ENCODE peak calls at places on chromosomes 11 and 22, in eight cellular contexts. Y, N, U, A, O, G, K and Z are unnamed samples.
A peak's percentile ranks its signal among the peaks of the same experiment; 100 is the strongest.

GRCh38 chr11:101436511-101437142 is 147.2 kb downstream of the TRPC6 start:
- DNase-seq in Y (peak; percentile 49), N (peak; percentile 41), U (peak; percentile 56), A (peak; percentile 47), O (peak; percentile 53), G (peak; percentile 47), K (peak; percentile 90), Z (no peak)

GRCh38 chr11:13210424-13210823 is 67.2 kb upstream of the BMAL1 start:
- DNase-seq in Y (peak; percentile 84), N (peak; percentile 64), U (peak; percentile 68), A (peak; percentile 44), O (peak; percentile 90), G (peak; percentile 81), K (peak; percentile 89), Z (no peak)

GRCh38 chr22:20206709-20207215 is 55.9 kb upstream of the CCDC188 start:
- DNase-seq in Y (peak; percentile 22), N (peak; percentile 51), U (no peak), A (no peak), O (peak; percentile 8), G (no peak), K (peak; percentile 58), Z (no peak)

GRCh38 chr11:5809122-5809519 is 397 bp downstream of the OR52N2 start:
- DNase-seq in Y (no peak), N (no peak), U (no peak), A (no peak), O (no peak), G (no peak), K (no peak), Z (no peak)

GRCh38 chr22:34851918-34852662 is 213.9 kb upstream of the ISX start:
- DNase-seq in Y (no peak), N (no peak), U (no peak), A (no peak), O (no peak), G (no peak), K (no peak), Z (no peak)

GRCh38 chr11:114082415-114082748 is 22.9 kb downstream of the ZBTB16 start:
- DNase-seq in Y (no peak), N (peak; percentile 53), U (peak; percentile 43), A (no peak), O (peak; percentile 78), G (peak; percentile 49), K (no peak), Z (no peak)

GRCh38 chr11:14373941-14374646 is 15.1 kb upstream of the RRAS2 start:
- DNase-seq in Y (peak; percentile 75), N (no peak), U (no peak), A (no peak), O (peak; percentile 76), G (peak; percentile 69), K (peak; percentile 34), Z (no peak)

GRCh38 chr11:66970808-66971442 is 4.2 kb upstream of the C11orf86 start:
- DNase-seq in Y (peak; percentile 100), N (no peak), U (no peak), A (peak; percentile 25), O (peak; percentile 100), G (peak; percentile 100), K (no peak), Z (peak; percentile 90)

DNA sequence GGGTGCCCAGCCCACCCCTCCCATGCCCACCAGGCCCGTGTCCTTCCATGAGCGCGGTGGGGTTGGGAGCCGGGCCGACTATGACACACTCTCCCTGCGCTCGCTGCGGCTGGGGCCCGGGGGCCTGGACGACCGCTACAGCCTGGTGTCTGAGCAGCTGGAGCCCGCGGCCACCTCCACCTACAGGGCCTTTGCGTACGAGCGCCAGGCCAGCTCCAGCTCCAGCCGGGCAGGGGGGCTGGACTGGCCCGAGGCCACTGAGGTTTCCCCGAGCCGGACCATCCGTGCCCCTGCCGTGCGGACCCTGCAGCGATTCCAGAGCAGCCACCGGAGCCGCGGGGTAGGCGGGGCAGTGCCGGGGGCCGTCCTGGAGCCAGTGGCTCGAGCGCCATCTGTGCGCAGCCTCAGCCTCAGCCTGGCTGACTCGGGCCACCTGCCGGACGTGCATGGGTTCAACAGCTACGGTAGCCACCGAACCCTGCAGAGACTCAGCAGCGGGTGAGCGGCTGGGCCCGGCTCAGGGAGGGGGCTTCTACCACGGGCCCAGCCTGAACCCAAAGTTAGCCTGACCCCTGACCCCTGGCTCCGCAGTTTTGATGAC is 3.0 kb downstream of the PKP3 start:
- DNase-seq in Y (peak; percentile 36), N (peak; percentile 42), U (peak; percentile 79), A (peak; percentile 68), O (peak; percentile 69), G (peak; percentile 66), K (no peak), Z (no peak)
- TF ChIP-seq CTCF in Y (peak; percentile 54), N (no peak), U (peak; percentile 79), A (peak; percentile 79), O (peak; percentile 54), G (peak; percentile 62), K (no peak), Z (peak; percentile 36)

GRCh38 chr11:33016654-33017053 is 976 bp downstream of the DEPDC7 start:
- DNase-seq in Y (no peak), N (no peak), U (no peak), A (no peak), O (no peak), G (no peak), K (no peak), Z (no peak)
- TF ChIP-seq CTCF in Y (no peak), N (no peak), U (no peak), A (no peak), O (no peak), G (no peak), K (no peak), Z (no peak)

GRCh38 chr22:47450876-47451475 is 688.5 kb downstream of the TBC1D22A start:
- DNase-seq in Y (no peak), N (no peak), U (no peak), A (no peak), O (no peak), G (no peak), K (no peak), Z (no peak)

GRCh38 chr22:47449508-47450270 is 687.2 kb downstream of the TBC1D22A start:
- DNase-seq in Y (no peak), N (no peak), U (no peak), A (no peak), O (no peak), G (no peak), K (no peak), Z (no peak)

GRCh38 chr22:47453049-47453448 is 690.6 kb downstream of the TBC1D22A start:
- DNase-seq in Y (no peak), N (no peak), U (no peak), A (no peak), O (no peak), G (no peak), K (no peak), Z (no peak)

GRCh38 chr22:47448231-47449035 is 686.0 kb downstream of the TBC1D22A start:
- DNase-seq in Y (no peak), N (peak; percentile 7), U (no peak), A (no peak), O (no peak), G (no peak), K (no peak), Z (no peak)

DNA sequence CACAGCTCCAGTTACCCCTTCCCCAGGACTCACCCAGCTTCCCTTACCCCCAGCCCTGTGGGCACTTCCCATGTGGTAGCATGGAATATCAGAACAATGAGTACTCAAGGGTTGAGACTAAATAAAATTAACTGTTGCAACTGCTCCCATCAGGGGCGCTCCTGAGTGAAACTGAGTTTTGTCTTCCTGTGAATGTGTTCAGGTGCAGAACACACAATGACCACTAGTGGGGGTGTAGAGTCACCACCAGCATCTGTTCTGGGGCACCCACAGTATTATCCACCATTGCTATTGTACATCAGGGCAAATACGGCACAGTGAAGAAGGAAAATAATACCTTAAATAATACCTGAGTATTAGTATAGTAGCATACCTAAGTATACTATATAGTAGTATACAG is 689.7 kb downstream of the TBC1D22A start:
- DNase-seq in Y (no peak), N (no peak), U (no peak), A (no peak), O (no peak), G (no peak), K (peak; percentile 56), Z (no peak)
- TF ChIP-seq CTCF in Y (no peak), N (no peak), U (no peak), A (no peak), O (peak; percentile 5), G (peak; percentile 16), K (peak; percentile 46), Z (no peak)

DNA sequence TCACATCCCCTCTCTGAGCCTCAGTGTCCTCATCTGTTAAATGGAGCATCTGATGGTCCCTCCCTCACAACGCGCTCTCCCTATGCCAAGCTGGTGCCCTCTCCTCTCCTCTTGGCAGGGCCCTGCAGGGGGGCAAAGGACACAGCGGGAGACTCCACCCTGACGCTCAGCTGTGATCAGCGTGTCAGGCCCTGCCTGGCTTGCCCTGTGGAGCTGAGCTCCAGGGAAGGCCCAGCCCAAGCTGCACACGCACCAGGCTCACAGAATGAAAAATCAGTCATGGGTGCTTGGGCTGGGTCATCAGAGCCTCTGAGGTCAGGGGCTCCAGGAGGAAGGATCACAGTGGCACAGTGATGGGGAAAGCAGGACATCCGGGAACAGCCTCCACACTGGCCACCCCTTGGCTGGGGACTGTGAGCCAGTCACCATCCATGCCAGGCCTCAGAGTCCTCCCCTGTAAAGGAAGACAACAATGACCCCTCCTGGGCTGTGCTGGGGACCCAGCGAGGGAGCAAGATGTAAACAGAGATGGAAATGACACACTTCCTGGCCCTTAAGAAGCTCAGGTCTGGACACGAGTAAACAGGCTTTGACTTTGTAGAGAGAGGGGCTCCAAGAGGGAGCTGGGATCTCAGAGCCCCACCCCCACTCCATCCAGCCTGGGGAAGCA is 36.6 kb downstream of the RPL3 start:
- DNase-seq in Y (no peak), N (no peak), U (no peak), A (no peak), O (peak; percentile 28), G (no peak), K (peak; percentile 57), Z (no peak)
- TF ChIP-seq CTCF in Y (peak; percentile 29), N (no peak), U (no peak), A (peak; percentile 2), O (no peak), G (no peak), K (no peak), Z (no peak)

GRCh38 chr11:75574698-75575265 is 12.7 kb downstream of the SERPINH1 start:
- DNase-seq in Y (no peak), N (no peak), U (peak; percentile 20), A (no peak), O (no peak), G (no peak), K (peak; percentile 69), Z (no peak)
- TF ChIP-seq CTCF in Y (peak; percentile 40), N (no peak), U (peak; percentile 14), A (no peak), O (peak; percentile 39), G (peak; percentile 52), K (peak; percentile 61), Z (no peak)

GRCh38 chr11:32884770-32885384 is 7.7 kb upstream of the QSER1 start:
- DNase-seq in Y (no peak), N (no peak), U (no peak), A (no peak), O (peak; percentile 36), G (no peak), K (no peak), Z (no peak)
- TF ChIP-seq CTCF in Y (peak; percentile 36), N (peak; percentile 24), U (no peak), A (no peak), O (peak; percentile 64), G (peak; percentile 57), K (peak; percentile 81), Z (no peak)

GRCh38 chr11:35367491-35367890 is 51.9 kb downstream of the SLC1A2 start:
- DNase-seq in Y (peak; percentile 92), N (no peak), U (no peak), A (no peak), O (peak; percentile 83), G (peak; percentile 75), K (no peak), Z (no peak)
- TF ChIP-seq CTCF in Y (no peak), N (no peak), U (no peak), A (no peak), O (no peak), G (no peak), K (no peak), Z (no peak)